ENCODE peak calls at places on chromosomes 16 and 17, in five cellular contexts. D, J, H, W and X are unnamed samples.
A peak's percentile ranks its signal among the peaks of the same experiment; 100 is the strongest.

GRCh38 chr17:75588546-75589016 is 981 bp downstream of the MYO15B start:
- DNase-seq in D (no peak), J (peak; percentile 65), H (no peak), W (no peak), X (no peak)

GRCh38 chr16:22336581-22336980 is 37.8 kb downstream of the CDR2 start:
- DNase-seq in D (no peak), J (no peak), H (no peak), W (no peak), X (no peak)

GRCh38 chr16:61829631-61830030 is 206.6 kb downstream of the CDH8 start:
- DNase-seq in D (no peak), J (no peak), H (no peak), W (no peak), X (peak; percentile 43)

GRCh38 chr16:85249830-85250455 is 137.7 kb upstream of the CIBAR2 start:
- DNase-seq in D (no peak), J (no peak), H (no peak), W (no peak), X (no peak)

GRCh38 chr17:40646791-40647548 is 648 bp downstream of the SMARCE1 start:
- DNase-seq in D (no peak), J (no peak), H (no peak), W (no peak), X (peak; percentile 62)

GRCh38 chr17:45190503-45191282 is 29.0 kb downstream of the HEXIM2 start:
- DNase-seq in D (no peak), J (no peak), H (no peak), W (no peak), X (no peak)

GRCh38 chr17:35170968-35171771 is 23.0 kb downstream of the SLC35G3 start:
- DNase-seq in D (no peak), J (no peak), H (no peak), W (no peak), X (no peak)

GRCh38 chr17:52148969-52149351 is 9.6 kb downstream of the CA10 start:
- DNase-seq in D (no peak), J (no peak), H (no peak), W (no peak), X (no peak)

GRCh38 chr17:1736348-1737281 is 6.1 kb upstream of the SERPINF2 start:
- DNase-seq in D (no peak), J (peak; percentile 84), H (no peak), W (no peak), X (no peak)

GRCh38 chr16:67605641-67606040 is 39.3 kb upstream of the CARMIL2 start:
- DNase-seq in D (no peak), J (no peak), H (no peak), W (no peak), X (no peak)

GRCh38 chr17:51627776-51628175 is 367.4 kb downstream of the UTP18 start:
- DNase-seq in D (no peak), J (no peak), H (no peak), W (no peak), X (no peak)

GRCh38 chr17:68540981-68541380 is 28.8 kb downstream of the PRKAR1A start:
- DNase-seq in D (no peak), J (no peak), H (no peak), W (no peak), X (no peak)

DNA sequence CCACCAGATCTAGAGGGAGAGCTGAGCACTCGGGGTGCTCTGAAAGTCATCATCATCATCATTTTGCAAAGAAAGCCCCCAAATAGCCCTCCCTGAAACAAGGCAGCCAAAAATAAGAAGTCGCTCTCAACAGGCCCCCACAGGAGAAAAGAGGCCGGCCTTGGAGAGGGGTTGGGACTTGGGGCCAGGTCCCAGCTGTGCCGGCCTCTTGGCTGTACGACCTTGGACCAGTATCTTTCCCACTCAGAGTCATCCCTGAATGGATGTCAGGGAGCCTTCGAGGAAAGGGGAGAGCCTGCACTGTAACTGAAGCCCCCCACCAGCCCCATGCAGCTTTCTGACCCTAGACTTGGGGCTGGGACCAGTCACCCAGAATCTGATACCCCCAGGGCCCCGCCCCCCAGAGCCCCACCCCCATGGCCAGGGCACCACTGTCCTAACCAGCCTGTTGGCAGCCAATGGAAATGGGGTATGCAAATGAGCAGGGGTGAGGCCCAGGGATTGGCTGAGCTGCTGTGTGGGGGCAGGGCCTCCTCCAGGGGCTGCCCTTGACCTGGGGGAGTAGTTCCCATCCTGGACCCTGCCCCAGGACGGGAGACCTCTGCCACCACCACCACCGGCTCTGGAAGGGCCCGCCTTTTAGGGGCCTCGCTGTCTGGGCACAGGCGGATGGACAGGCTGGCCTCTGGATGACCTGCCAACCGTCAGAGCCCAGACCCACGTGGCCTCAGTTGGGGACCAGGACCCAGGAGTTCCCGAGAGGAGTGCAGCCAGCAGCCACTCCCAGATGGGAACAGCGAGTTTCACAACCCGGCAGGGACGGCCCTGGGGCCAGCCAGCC is 15.4 kb downstream of the ZFPM1 start:
- DNase-seq in D (no peak), J (no peak), H (peak; percentile 44), W (peak; percentile 97), X (peak; percentile 88)
- H3K4me1 ChIP-seq in D (peaks cover 83% of the 10 kb centered on the region), J (no peaks in the 10 kb centered on the region), H (no peaks in the 10 kb centered on the region), W (peaks cover 7% of the 10 kb centered on the region), X (peaks cover 8% of the 10 kb centered on the region)

DNA sequence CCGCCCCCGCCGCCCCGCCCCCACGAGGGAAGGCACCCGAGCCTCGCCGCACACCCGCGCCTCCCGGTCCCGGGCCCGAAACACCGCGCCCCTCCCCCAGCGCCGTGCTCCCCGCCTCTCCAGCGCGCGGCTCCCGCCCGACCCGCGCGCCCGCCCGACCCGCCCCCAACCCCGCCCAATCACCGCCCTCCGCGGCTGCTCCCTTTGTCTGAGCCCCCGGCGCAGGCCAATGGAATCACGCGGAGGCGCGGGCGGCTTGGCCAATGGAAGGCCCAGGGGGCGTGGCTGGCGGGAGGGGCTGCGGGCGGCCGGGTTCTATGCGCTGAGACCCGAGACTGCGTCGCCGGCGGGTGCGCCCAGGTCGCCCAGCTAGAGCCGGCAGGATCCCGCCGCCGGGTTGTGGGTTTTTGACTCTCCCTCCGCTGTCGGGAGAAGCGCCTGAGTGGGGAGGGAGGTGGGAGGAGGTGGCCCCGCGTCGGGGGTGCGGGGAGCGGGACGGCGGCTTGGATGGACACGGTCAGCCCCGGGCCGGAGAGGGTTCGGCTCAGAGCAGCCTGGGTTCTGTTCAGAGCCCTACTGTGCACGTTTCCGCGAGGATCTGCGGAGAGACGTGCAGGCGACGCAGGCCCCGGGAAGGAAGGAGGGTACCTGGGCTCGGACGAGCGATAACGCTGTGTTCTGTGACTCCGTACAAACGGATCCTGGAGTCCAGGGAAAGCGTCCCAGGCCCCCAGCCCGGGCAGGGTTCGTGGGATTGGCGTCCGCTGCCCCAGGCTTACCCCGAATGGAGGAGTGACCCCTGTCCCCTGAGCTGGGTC is 49.0 kb upstream of the BAHCC1 start:
- DNase-seq in D (peak; percentile 81), J (peak; percentile 99), H (peak; percentile 99), W (peak; percentile 100), X (peak; percentile 99)
- H3K4me1 ChIP-seq in D (peaks cover 34% of the 10 kb centered on the region), J (no peaks in the 10 kb centered on the region), H (no peaks in the 10 kb centered on the region), W (peaks cover 16% of the 10 kb centered on the region), X (peaks cover 22% of the 10 kb centered on the region)

DNA sequence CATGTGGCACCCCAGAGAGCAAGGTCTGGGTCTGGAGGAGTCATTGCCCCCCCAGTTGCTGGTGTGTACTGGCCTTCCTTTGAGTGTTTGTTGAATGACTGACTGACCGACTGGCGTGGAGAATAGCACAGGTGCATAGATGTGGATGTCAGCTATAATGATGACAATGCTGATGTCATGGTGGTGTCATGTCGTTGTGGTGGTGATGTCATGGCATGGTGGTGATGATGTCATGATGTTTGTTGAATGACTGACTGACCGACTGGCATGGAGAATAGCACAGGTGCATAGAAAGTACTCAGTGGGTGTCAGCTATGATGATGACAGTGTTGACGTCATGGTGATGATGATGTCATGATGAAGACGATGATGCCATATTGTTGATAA is 22.1 kb downstream of the TMEM114 start:
- DNase-seq in D (no peak), J (no peak), H (no peak), W (no peak), X (no peak)
- H3K4me1 ChIP-seq in D (no peaks in the 10 kb centered on the region), J (no peaks in the 10 kb centered on the region), H (no peaks in the 10 kb centered on the region), W (peaks cover 11% of the 10 kb centered on the region), X (peaks cover 18% of the 10 kb centered on the region)

GRCh38 chr17:79022507-79022991 is 1.4 kb upstream of the C1QTNF1 start:
- DNase-seq in D (no peak), J (peak; percentile 83), H (no peak), W (peak; percentile 48), X (no peak)

GRCh38 chr17:79023180-79023705 is 726 bp upstream of the C1QTNF1 start:
- DNase-seq in D (no peak), J (no peak), H (no peak), W (no peak), X (no peak)

GRCh38 chr17:79026345-79027273 is 2.6 kb downstream of the C1QTNF1 start:
- DNase-seq in D (no peak), J (peak; percentile 50), H (peak; percentile 73), W (peak; percentile 49), X (no peak)

GRCh38 chr17:79024901-79025737 is 1.1 kb downstream of the C1QTNF1 start:
- DNase-seq in D (no peak), J (peak; percentile 65), H (no peak), W (peak; percentile 48), X (no peak)

GRCh38 chr17:79023886-79024771 is at the start of gene C1QTNF1:
- DNase-seq in D (no peak), J (peak; percentile 75), H (peak; percentile 70), W (peak; percentile 92), X (peak; percentile 86)
- H3K4me1 ChIP-seq in D (peaks cover 8% of the 10 kb centered on the region), J (peaks cover 10% of the 10 kb centered on the region), H (peaks cover 62% of the 10 kb centered on the region), W (peaks cover 13% of the 10 kb centered on the region), X (peaks cover 9% of the 10 kb centered on the region)

GRCh38 chr17:42131971-42132370 is 9.4 kb downstream of the HSPB9 start:
- DNase-seq in D (no peak), J (no peak), H (no peak), W (no peak), X (no peak)

GRCh38 chr17:42131232-42131631 is 8.6 kb downstream of the HSPB9 start:
- DNase-seq in D (no peak), J (no peak), H (no peak), W (no peak), X (no peak)

GRCh38 chr17:42135151-42135550 is 12.5 kb downstream of the HSPB9 start:
- DNase-seq in D (no peak), J (no peak), H (no peak), W (no peak), X (no peak)

GRCh38 chr17:42132941-42133340 is 10.3 kb downstream of the HSPB9 start:
- DNase-seq in D (no peak), J (peak; percentile 86), H (peak; percentile 41), W (no peak), X (no peak)

DNA sequence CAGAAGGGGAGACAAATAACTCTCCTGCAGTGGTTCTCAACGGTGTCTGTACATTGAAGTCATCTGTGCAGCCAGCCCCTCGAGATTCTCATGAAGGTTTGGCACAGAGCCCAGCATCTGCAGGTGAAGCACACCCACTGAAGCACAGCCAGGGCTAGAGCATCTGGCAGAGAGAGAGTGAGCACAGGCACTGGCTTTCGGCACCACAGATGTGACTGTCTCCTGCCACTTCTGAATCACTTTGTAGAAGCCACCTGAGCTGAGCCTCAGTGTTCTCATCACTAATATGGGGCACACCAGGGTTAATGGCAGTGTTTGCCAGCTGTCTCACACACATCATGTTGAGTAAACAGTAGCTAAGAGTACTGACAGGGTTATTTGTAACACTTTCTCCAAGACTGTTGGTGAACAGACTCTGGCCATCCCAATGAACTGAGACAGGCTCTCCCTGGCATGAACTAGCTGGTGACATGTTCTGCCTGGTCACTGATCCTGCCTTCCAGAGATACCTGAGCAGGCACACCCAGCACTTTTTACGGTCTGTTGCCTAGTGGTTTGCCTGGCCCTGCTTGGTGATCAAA is 10.9 kb downstream of the HSPB9 start:
- DNase-seq in D (no peak), J (no peak), H (no peak), W (no peak), X (no peak)
- H3K4me1 ChIP-seq in D (peaks cover 36% of the 10 kb centered on the region), J (no peaks in the 10 kb centered on the region), H (peaks cover 24% of the 10 kb centered on the region), W (peaks cover 27% of the 10 kb centered on the region), X (no peaks in the 10 kb centered on the region)

GRCh38 chr16:53849994-53850393 is 146.0 kb downstream of the FTO start:
- DNase-seq in D (no peak), J (no peak), H (no peak), W (no peak), X (no peak)
- H3K4me1 ChIP-seq in D (no peaks in the 10 kb centered on the region), J (peaks cover 2% of the 10 kb centered on the region), H (no peaks in the 10 kb centered on the region), W (no peaks in the 10 kb centered on the region), X (peaks cover 9% of the 10 kb centered on the region)